ENCODE peak calls at places on chromosomes 1 and 21, in four cellular contexts. One of them, this sample, is unnamed. For H3K4me1, the result is how much of the 10 kb centered on the place peaks cover.

GRCh38 chr1:242447682-242448081 is 76.8 kb downstream of the PLD5 start:
- DNase-seq in effector memory CD4-positive, alpha-beta T cell: no peak
- DNase-seq in upper lobe of left lung: no peak
- DNase-seq in suprapubic skin: no peak
- DNase-seq in this sample: no peak

GRCh38 chr1:92482665-92483441 is 3.9 kb downstream of the GFI1 start:
- DNase-seq in effector memory CD4-positive, alpha-beta T cell: no peak
- DNase-seq in upper lobe of left lung: peak
- DNase-seq in suprapubic skin: peak
- DNase-seq in this sample: peak

GRCh38 chr1:245336149-245336983 is 181.6 kb downstream of the KIF26B start:
- DNase-seq in effector memory CD4-positive, alpha-beta T cell: no peak
- DNase-seq in upper lobe of left lung: peak
- DNase-seq in suprapubic skin: no peak
- DNase-seq in this sample: no peak

GRCh38 chr1:98897479-98897878 is 107.2 kb downstream of the PLPPR5 start:
- DNase-seq in effector memory CD4-positive, alpha-beta T cell: no peak
- DNase-seq in upper lobe of left lung: no peak
- DNase-seq in suprapubic skin: no peak
- DNase-seq in this sample: no peak

GRCh38 chr1:2091611-2092604 is 41.7 kb downstream of the PRKCZ start:
- DNase-seq in effector memory CD4-positive, alpha-beta T cell: no peak
- DNase-seq in upper lobe of left lung: peak
- DNase-seq in suprapubic skin: no peak
- DNase-seq in this sample: peak

GRCh38 chr1:239993333-239993732 is 98.3 kb upstream of the FMN2 start:
- DNase-seq in effector memory CD4-positive, alpha-beta T cell: no peak
- DNase-seq in upper lobe of left lung: no peak
- DNase-seq in suprapubic skin: no peak
- DNase-seq in this sample: no peak

GRCh38 chr1:171434717-171435346 is 50.5 kb upstream of the PRRC2C start:
- DNase-seq in effector memory CD4-positive, alpha-beta T cell: no peak
- DNase-seq in upper lobe of left lung: no peak
- DNase-seq in suprapubic skin: no peak
- DNase-seq in this sample: peak

GRCh38 chr21:36854391-36854790 is 112.1 kb downstream of the HLCS start:
- DNase-seq in effector memory CD4-positive, alpha-beta T cell: no peak
- DNase-seq in upper lobe of left lung: no peak
- DNase-seq in suprapubic skin: no peak
- DNase-seq in this sample: no peak

GRCh38 chr1:55244476-55245109 is 29.4 kb upstream of the USP24 start:
- DNase-seq in effector memory CD4-positive, alpha-beta T cell: no peak
- DNase-seq in upper lobe of left lung: no peak
- DNase-seq in suprapubic skin: no peak
- DNase-seq in this sample: no peak

GRCh38 chr1:188672153-188672552 is 1805.5 kb downstream of the BRINP3 start:
- DNase-seq in effector memory CD4-positive, alpha-beta T cell: no peak
- DNase-seq in upper lobe of left lung: no peak
- DNase-seq in suprapubic skin: no peak
- DNase-seq in this sample: no peak
- H3K4me1 ChIP-seq in effector memory CD4-positive, alpha-beta T cell: under half
- H3K4me1 ChIP-seq in upper lobe of left lung: under half
- H3K4me1 ChIP-seq in suprapubic skin: under half
- H3K4me1 ChIP-seq in this sample: under half

GRCh38 chr21:33951276-33952178 is 35.9 kb upstream of the ATP5PO start:
- DNase-seq in effector memory CD4-positive, alpha-beta T cell: no peak
- DNase-seq in upper lobe of left lung: no peak
- DNase-seq in suprapubic skin: no peak
- DNase-seq in this sample: no peak
- H3K4me1 ChIP-seq in effector memory CD4-positive, alpha-beta T cell: under half
- H3K4me1 ChIP-seq in upper lobe of left lung: under half
- H3K4me1 ChIP-seq in suprapubic skin: under half
- H3K4me1 ChIP-seq in this sample: half or more

GRCh38 chr1:205517763-205518162 is 13.3 kb downstream of the CDK18 start:
- DNase-seq in effector memory CD4-positive, alpha-beta T cell: no peak
- DNase-seq in upper lobe of left lung: no peak
- DNase-seq in suprapubic skin: no peak
- DNase-seq in this sample: no peak
- H3K4me1 ChIP-seq in effector memory CD4-positive, alpha-beta T cell: under half
- H3K4me1 ChIP-seq in upper lobe of left lung: under half
- H3K4me1 ChIP-seq in suprapubic skin: under half
- H3K4me1 ChIP-seq in this sample: under half

GRCh38 chr1:201828820-201829774 is at the start of gene IPO9:
- DNase-seq in effector memory CD4-positive, alpha-beta T cell: peak
- DNase-seq in upper lobe of left lung: peak
- DNase-seq in suprapubic skin: peak
- DNase-seq in this sample: peak

GRCh38 chr1:201831371-201831770 is 2.4 kb downstream of the IPO9 start:
- DNase-seq in effector memory CD4-positive, alpha-beta T cell: no peak
- DNase-seq in upper lobe of left lung: no peak
- DNase-seq in suprapubic skin: no peak
- DNase-seq in this sample: no peak

GRCh38 chr1:201826830-201827229 is 2.1 kb upstream of the IPO9 start:
- DNase-seq in effector memory CD4-positive, alpha-beta T cell: no peak
- DNase-seq in upper lobe of left lung: no peak
- DNase-seq in suprapubic skin: no peak
- DNase-seq in this sample: no peak

GRCh38 chr1:201827321-201828281 is 1.4 kb upstream of the IPO9 start:
- DNase-seq in effector memory CD4-positive, alpha-beta T cell: no peak
- DNase-seq in upper lobe of left lung: no peak
- DNase-seq in suprapubic skin: no peak
- DNase-seq in this sample: no peak

GRCh38 chr1:201828451-201828819 is 522 bp upstream of the IPO9 start:
- DNase-seq in effector memory CD4-positive, alpha-beta T cell: no peak
- DNase-seq in upper lobe of left lung: no peak
- DNase-seq in suprapubic skin: no peak
- DNase-seq in this sample: no peak
- H3K4me1 ChIP-seq in effector memory CD4-positive, alpha-beta T cell: under half
- H3K4me1 ChIP-seq in upper lobe of left lung: under half
- H3K4me1 ChIP-seq in suprapubic skin: under half
- H3K4me1 ChIP-seq in this sample: under half

GRCh38 chr1:230105754-230106625 is 39.0 kb downstream of the GALNT2 start:
- DNase-seq in effector memory CD4-positive, alpha-beta T cell: no peak
- DNase-seq in upper lobe of left lung: no peak
- DNase-seq in suprapubic skin: no peak
- DNase-seq in this sample: no peak
- H3K4me1 ChIP-seq in effector memory CD4-positive, alpha-beta T cell: under half
- H3K4me1 ChIP-seq in upper lobe of left lung: under half
- H3K4me1 ChIP-seq in suprapubic skin: under half
- H3K4me1 ChIP-seq in this sample: under half

GRCh38 chr1:170214980-170215910 is 69.5 kb downstream of the NTMT2 start:
- DNase-seq in effector memory CD4-positive, alpha-beta T cell: no peak
- DNase-seq in upper lobe of left lung: no peak
- DNase-seq in suprapubic skin: no peak
- DNase-seq in this sample: no peak
- H3K4me1 ChIP-seq in effector memory CD4-positive, alpha-beta T cell: under half
- H3K4me1 ChIP-seq in upper lobe of left lung: under half
- H3K4me1 ChIP-seq in suprapubic skin: under half
- H3K4me1 ChIP-seq in this sample: under half

GRCh38 chr1:156097499-156098178 is 15.4 kb upstream of the MEX3A start:
- DNase-seq in effector memory CD4-positive, alpha-beta T cell: no peak
- DNase-seq in upper lobe of left lung: no peak
- DNase-seq in suprapubic skin: no peak
- DNase-seq in this sample: no peak
- H3K4me1 ChIP-seq in effector memory CD4-positive, alpha-beta T cell: under half
- H3K4me1 ChIP-seq in upper lobe of left lung: under half
- H3K4me1 ChIP-seq in suprapubic skin: half or more
- H3K4me1 ChIP-seq in this sample: under half

GRCh38 chr1:12171206-12172041 is 4.6 kb downstream of the TNFRSF1B start:
- DNase-seq in effector memory CD4-positive, alpha-beta T cell: peak
- DNase-seq in upper lobe of left lung: no peak
- DNase-seq in suprapubic skin: no peak
- DNase-seq in this sample: peak
- H3K4me1 ChIP-seq in effector memory CD4-positive, alpha-beta T cell: half or more
- H3K4me1 ChIP-seq in upper lobe of left lung: half or more
- H3K4me1 ChIP-seq in suprapubic skin: half or more
- H3K4me1 ChIP-seq in this sample: half or more

GRCh38 chr1:37038079-37038702 is 3.9 kb upstream of the GRIK3 start:
- DNase-seq in effector memory CD4-positive, alpha-beta T cell: no peak
- DNase-seq in upper lobe of left lung: no peak
- DNase-seq in suprapubic skin: no peak
- DNase-seq in this sample: no peak
- H3K4me1 ChIP-seq in effector memory CD4-positive, alpha-beta T cell: under half
- H3K4me1 ChIP-seq in upper lobe of left lung: under half
- H3K4me1 ChIP-seq in suprapubic skin: under half
- H3K4me1 ChIP-seq in this sample: under half

This sample was measured in CD4-positive, alpha-beta memory T cell.